ENCODE peak calls at places on chromosome 4, in ten cellular contexts. B, A, Q, C, N, D, S, R, G and U are unnamed samples.

GRCh38 chr4:113998026-113998425 is 18.6 kb upstream of the ARSJ start:
- DNase-seq in B (no peak), A (no peak), Q (no peak), C (no peak), N (no peak), D (peak), S (no peak), R (no peak), G (no peak), U (no peak)

GRCh38 chr4:17781072-17781830 is at the start of gene FAM184B:
- DNase-seq in B (no peak), A (peak), Q (no peak), C (no peak), N (no peak), D (peak), S (no peak), R (no peak), G (no peak), U (no peak)

GRCh38 chr4:36177946-36178345 is 66.4 kb downstream of the ARAP2 start:
- DNase-seq in B (no peak), A (no peak), Q (no peak), C (no peak), N (peak), D (no peak), S (no peak), R (no peak), G (peak), U (peak)

GRCh38 chr4:14910411-14910810 is 91.9 kb upstream of the CPEB2 start:
- DNase-seq in B (no peak), A (no peak), Q (no peak), C (no peak), N (peak), D (no peak), S (no peak), R (no peak), G (no peak), U (peak)

GRCh38 chr4:76977731-76978350 is 28.3 kb downstream of the SEPTIN11 start:
- DNase-seq in B (no peak), A (no peak), Q (no peak), C (no peak), N (peak), D (no peak), S (no peak), R (no peak), G (peak), U (peak)

GRCh38 chr4:9867746-9868425 is 86.5 kb downstream of the DRD5 start:
- DNase-seq in B (no peak), A (no peak), Q (no peak), C (no peak), N (no peak), D (no peak), S (no peak), R (no peak), G (no peak), U (no peak)

GRCh38 chr4:53196872-53197759 is 168.7 kb downstream of the SCFD2 start:
- DNase-seq in B (no peak), A (peak), Q (peak), C (no peak), N (peak), D (peak), S (no peak), R (no peak), G (peak), U (peak)

GRCh38 chr4:177509346-177509745 is 67.1 kb upstream of the AGA start:
- DNase-seq in B (no peak), A (no peak), Q (no peak), C (no peak), N (no peak), D (no peak), S (no peak), R (no peak), G (no peak), U (no peak)

GRCh38 chr4:73814679-73815078 is 21.8 kb upstream of the CXCL6 start:
- DNase-seq in B (no peak), A (no peak), Q (no peak), C (no peak), N (no peak), D (no peak), S (no peak), R (no peak), G (no peak), U (no peak)

GRCh38 chr4:176044589-176044951 is 21.1 kb upstream of the WDR17 start:
- DNase-seq in B (no peak), A (peak), Q (no peak), C (no peak), N (no peak), D (no peak), S (no peak), R (no peak), G (no peak), U (no peak)